ENCODE peak calls at places on chromosomes 16 and 17, in ten cellular contexts. I, F, J, M, K, V, S, Y, R and E are unnamed samples.
A peak's percentile ranks its signal among the peaks of the same experiment; 100 is the strongest.

GRCh38 chr16:29738514-29738913 is 7.3 kb downstream of the C16orf54 start:
- DNase-seq in I (no peak), F (no peak), J (no peak), M (no peak), K (no peak), V (no peak), S (no peak), Y (no peak), R (peak; percentile 44), E (no peak)

GRCh38 chr17:33940769-33941168 is 314.3 kb upstream of the CCL2 start:
- DNase-seq in I (no peak), F (no peak), J (no peak), M (no peak), K (no peak), V (no peak), S (no peak), Y (no peak), R (no peak), E (no peak)

GRCh38 chr17:67414130-67414529 is 37.0 kb downstream of the PITPNC1 start:
- DNase-seq in I (no peak), F (no peak), J (no peak), M (no peak), K (no peak), V (no peak), S (no peak), Y (no peak), R (no peak), E (no peak)

GRCh38 chr17:9531080-9531479 is 44.5 kb downstream of the STX8 start:
- DNase-seq in I (no peak), F (no peak), J (no peak), M (no peak), K (peak; percentile 3), V (no peak), S (no peak), Y (no peak), R (no peak), E (no peak)

GRCh38 chr17:49465352-49465751 is 29.7 kb upstream of the NGFR start:
- DNase-seq in I (no peak), F (no peak), J (no peak), M (no peak), K (no peak), V (no peak), S (no peak), Y (no peak), R (no peak), E (no peak)

GRCh38 chr17:75985986-75986385 is 6.9 kb downstream of the TEN1 start:
- DNase-seq in I (no peak), F (no peak), J (no peak), M (no peak), K (no peak), V (no peak), S (no peak), Y (no peak), R (no peak), E (no peak)

GRCh38 chr16:12458591-12459400 is 344.9 kb downstream of the CPPED1 start:
- DNase-seq in I (no peak), F (no peak), J (peak; percentile 70), M (no peak), K (no peak), V (no peak), S (no peak), Y (no peak), R (peak; percentile 16), E (no peak)

GRCh38 chr16:82329504-82330192 is 159.6 kb upstream of the MPHOSPH6 start:
- DNase-seq in I (no peak), F (no peak), J (peak; percentile 47), M (no peak), K (no peak), V (no peak), S (no peak), Y (no peak), R (no peak), E (no peak)

GRCh38 chr16:66682271-66682670 is 14.3 kb downstream of the CMTM4 start:
- DNase-seq in I (peak; percentile 26), F (no peak), J (no peak), M (no peak), K (no peak), V (no peak), S (no peak), Y (no peak), R (no peak), E (no peak)

GRCh38 chr17:41529491-41529915 is 1.4 kb upstream of the KRT19 start:
- DNase-seq in I (no peak), F (no peak), J (no peak), M (no peak), K (no peak), V (no peak), S (no peak), Y (no peak), R (no peak), E (no peak)

GRCh38 chr17:41533613-41534012 is 5.5 kb upstream of the KRT19 start:
- DNase-seq in I (no peak), F (no peak), J (no peak), M (no peak), K (no peak), V (no peak), S (no peak), Y (no peak), R (no peak), E (no peak)

GRCh38 chr17:41532947-41533570 is 5.0 kb upstream of the KRT19 start:
- DNase-seq in I (no peak), F (no peak), J (peak; percentile 90), M (no peak), K (no peak), V (no peak), S (no peak), Y (no peak), R (no peak), E (no peak)

GRCh38 chr17:41530062-41531048 is 2.2 kb upstream of the KRT19 start:
- DNase-seq in I (peak; percentile 96), F (peak; percentile 77), J (peak; percentile 85), M (peak; percentile 77), K (peak; percentile 93), V (peak; percentile 31), S (peak; percentile 61), Y (peak; percentile 86), R (peak; percentile 58), E (peak; percentile 98)

GRCh38 chr17:41531993-41532392 is 3.9 kb upstream of the KRT19 start:
- DNase-seq in I (no peak), F (no peak), J (no peak), M (no peak), K (no peak), V (no peak), S (no peak), Y (no peak), R (no peak), E (no peak)
- H3K4me3 ChIP-seq in I (no peak overlapping the region), F (no peak overlapping the region), J (no peak overlapping the region), M (no peak overlapping the region), K (no peak overlapping the region), V (no peak overlapping the region), S (no peak overlapping the region), Y (no peak overlapping the region), R (no peak overlapping the region), E (no peak overlapping the region)

DNA sequence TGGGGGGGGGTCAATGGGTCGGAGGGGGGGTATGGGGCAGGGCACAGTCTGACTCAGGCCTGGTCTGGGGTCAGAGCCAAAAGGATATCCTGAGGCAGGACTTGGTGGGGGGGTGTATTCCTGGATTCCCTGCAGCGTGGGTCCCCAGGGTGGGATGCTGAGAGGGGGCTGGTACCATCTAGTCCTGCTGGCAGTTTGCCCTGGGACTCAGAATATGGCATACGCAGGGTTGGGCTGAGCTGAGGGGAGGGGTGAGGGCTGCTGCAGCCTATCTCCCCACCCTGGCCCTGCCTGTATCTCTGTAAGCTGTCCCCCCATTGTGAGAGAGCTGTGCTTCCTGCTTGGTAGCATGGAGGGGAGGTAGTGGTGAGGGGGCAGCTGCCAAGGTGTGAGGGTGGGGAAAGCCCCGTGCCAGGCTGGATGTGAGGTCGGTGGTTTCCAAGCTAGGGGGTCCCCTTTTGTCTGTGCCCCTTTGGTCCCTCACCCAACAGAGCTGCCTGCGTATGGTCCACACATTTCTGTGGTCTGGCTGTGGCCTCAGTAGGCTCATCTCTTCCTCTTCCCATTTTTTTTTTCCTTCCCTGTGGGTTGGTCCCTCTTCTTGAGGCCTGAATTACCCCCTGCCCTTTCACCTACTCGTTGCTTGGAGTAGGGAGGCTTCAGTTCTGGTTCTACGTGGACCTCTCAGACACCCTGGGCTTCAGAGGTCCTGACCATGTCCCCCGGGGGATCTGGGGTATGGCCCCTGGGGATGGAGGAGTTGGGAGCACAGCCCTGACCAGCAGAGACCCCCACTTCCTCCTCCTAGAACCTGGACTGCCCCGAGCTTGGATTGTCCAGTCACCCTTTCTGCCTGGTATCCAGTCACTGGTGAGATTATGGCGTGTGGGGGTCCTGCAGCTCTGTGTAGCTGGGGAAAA is 15.0 kb downstream of the RARA start:
- DNase-seq in I (no peak), F (no peak), J (peak; percentile 76), M (no peak), K (peak; percentile 44), V (no peak), S (no peak), Y (no peak), R (peak; percentile 36), E (no peak)
- TF ChIP-seq CTCF in I (no peak), F (no peak), J (no peak), M (no peak), K (no peak), V (no peak), S (no peak), Y (no peak), R (no peak), E (no peak)

DNA sequence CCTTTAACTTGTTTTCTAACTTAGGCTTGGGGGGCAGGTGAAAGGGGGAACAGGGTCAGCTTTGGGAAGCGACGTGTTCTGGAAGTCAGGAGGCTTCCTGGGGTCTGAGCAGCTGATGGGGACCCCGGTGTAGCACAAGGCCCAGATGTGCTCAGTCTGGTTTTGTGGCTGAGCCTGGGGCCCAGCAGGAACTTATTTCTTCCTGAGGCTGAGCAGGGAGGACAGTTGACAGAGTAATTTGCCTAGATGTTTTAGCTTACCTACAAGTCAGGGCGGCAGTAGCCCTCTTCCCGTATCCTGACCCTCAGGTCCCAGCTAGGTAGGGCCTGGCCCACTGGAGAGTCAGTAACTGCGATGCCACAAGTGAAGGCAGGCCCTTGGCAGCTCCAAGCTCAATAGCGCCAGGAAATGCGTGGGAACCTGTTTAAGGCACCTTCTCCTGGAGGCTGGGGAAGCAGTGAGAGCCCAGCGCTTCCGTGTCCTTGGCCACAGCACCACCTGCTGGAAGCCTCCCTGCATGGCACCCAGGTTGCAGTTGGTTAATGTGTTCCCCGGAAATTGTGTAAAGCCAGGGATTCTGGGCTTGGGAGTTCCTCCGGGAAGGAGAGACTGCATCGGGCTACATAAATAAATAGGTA is 5.2 kb downstream of the CCR7 start:
- DNase-seq in I (peak; percentile 91), F (peak; percentile 89), J (peak; percentile 93), M (peak; percentile 71), K (peak; percentile 94), V (peak; percentile 91), S (peak; percentile 89), Y (peak; percentile 79), R (peak; percentile 94), E (peak; percentile 48)
- H3K4me3 ChIP-seq in I (peak overlapping the region; percentile 22), F (peak overlapping the region; percentile 10), J (peak overlapping the region; percentile 25), M (peak overlapping the region; percentile 47), K (no peak overlapping the region), V (no peak overlapping the region), S (no peak overlapping the region), Y (peak overlapping the region; percentile 21), R (no peak overlapping the region), E (no peak overlapping the region)

DNA sequence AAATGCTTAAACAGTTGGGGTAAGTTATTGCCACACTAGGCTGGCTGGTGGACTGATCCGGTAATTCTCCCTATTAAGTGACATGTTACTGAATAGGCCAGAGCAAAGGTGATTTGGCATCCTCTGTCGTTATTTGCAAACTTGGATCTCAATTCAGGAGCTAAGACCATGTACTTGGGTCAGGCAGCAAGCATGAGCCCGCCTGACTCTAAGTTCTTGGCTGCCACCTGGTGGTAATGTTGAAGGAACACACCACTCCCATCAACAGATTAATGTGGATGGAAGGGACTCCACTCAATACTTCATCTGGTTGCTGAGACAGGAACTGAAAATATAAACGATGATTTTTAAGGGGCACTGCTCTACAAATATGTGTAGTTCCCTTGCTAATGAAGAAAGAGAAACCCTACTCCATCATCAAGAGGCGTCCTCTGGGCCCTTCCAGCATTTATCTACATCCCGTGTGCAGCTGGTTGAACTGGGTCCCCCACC is 70.8 kb downstream of the EMP2 start:
- DNase-seq in I (peak; percentile 42), F (peak; percentile 62), J (peak; percentile 65), M (no peak), K (peak; percentile 79), V (peak; percentile 88), S (peak; percentile 65), Y (peak; percentile 71), R (peak; percentile 53), E (no peak)
- TF ChIP-seq CTCF in I (peak; percentile 82), F (peak; percentile 79), J (peak; percentile 78), M (peak; percentile 86), K (peak; percentile 87), V (peak; percentile 79), S (peak; percentile 83), Y (peak; percentile 88), R (peak; percentile 85), E (peak; percentile 75)